ENCODE peak calls at places on chromosome 16, in six cellular contexts. F is AG09309, V is lower lobe of right lung, J is Calu3, S is neural progenitor cell, M is SK-N-SH. Z is an unnamed sample.
A peak's percentile ranks its signal among the peaks of the same experiment; 100 is the strongest.

GRCh38 chr16:82738699-82739098 is 111.9 kb downstream of the CDH13 start:
- DNase-seq in S (no peak), V (no peak), M (no peak), F (no peak), J (no peak), Z (no peak)

GRCh38 chr16:75014318-75014717 is 15.5 kb downstream of the ZNRF1 start:
- DNase-seq in V (no peak), F (no peak), J (no peak), M (no peak), S (no peak), Z (no peak)

GRCh38 chr16:88437367-88437964 is 15.6 kb upstream of the ZFPM1 start:
- DNase-seq in F (no peak), J (peak; percentile 87), M (peak; percentile 95), V (peak; percentile 69), S (peak; percentile 87), Z (peak; percentile 85)

GRCh38 chr16:71515026-71515425 is 11.2 kb upstream of the CHST4 start:
- DNase-seq in F (no peak), S (no peak), V (no peak), M (no peak), J (peak; percentile 93), Z (no peak)

GRCh38 chr16:82646504-82646903 is 19.7 kb downstream of the CDH13 start:
- DNase-seq in M (no peak), F (no peak), J (no peak), V (no peak), S (no peak), Z (no peak)

GRCh38 chr16:22353188-22353919 is 21.1 kb downstream of the CDR2 start:
- DNase-seq in F (peak; percentile 71), V (no peak), M (no peak), J (no peak), S (no peak), Z (no peak)

GRCh38 chr16:69131167-69131748 is 1.1 kb downstream of the CHTF8 start:
- DNase-seq in J (no peak), V (no peak), S (peak; percentile 67), M (peak; percentile 76), F (no peak), Z (no peak)

GRCh38 chr16:25065899-25066298 is 45.6 kb upstream of the LCMT1 start:
- DNase-seq in V (no peak), S (no peak), J (no peak), F (no peak), M (peak; percentile 28), Z (no peak)

GRCh38 chr16:88923926-88924833 is 52.8 kb downstream of the CBFA2T3 start:
- DNase-seq in S (peak; percentile 58), M (no peak), V (no peak), J (no peak), F (no peak), Z (no peak)

GRCh38 chr16:69328854-69329316 is 1.5 kb downstream of the PDF start:
- DNase-seq in V (no peak), M (no peak), J (no peak), S (no peak), F (peak; percentile 7), Z (no peak)

GRCh38 chr16:12611006-12611477 is 192.6 kb downstream of the CPPED1 start:
- DNase-seq in J (no peak), S (no peak), V (no peak), F (no peak), M (no peak), Z (no peak)

GRCh38 chr16:70429888-70430666 is 8.8 kb downstream of the ST3GAL2 start:
- DNase-seq in M (no peak), J (no peak), V (no peak), F (no peak), S (no peak), Z (no peak)

GRCh38 chr16:62041401-62041800 is 5.2 kb upstream of the CDH8 start:
- DNase-seq in S (peak; percentile 84), V (no peak), F (peak; percentile 3), J (peak; percentile 3), M (peak; percentile 43), Z (no peak)

GRCh38 chr16:62545039-62545438 is 508.8 kb upstream of the CDH8 start:
- DNase-seq in F (no peak), V (no peak), S (no peak), M (no peak), J (no peak), Z (no peak)

GRCh38 chr16:4538067-4538385 is 547 bp downstream of the CDIP1 start:
- DNase-seq in J (no peak), S (no peak), M (no peak), F (no peak), V (no peak), Z (no peak)

GRCh38 chr16:24850289-24850931 is 4.6 kb downstream of the SLC5A11 start:
- DNase-seq in S (no peak), F (no peak), M (no peak), J (peak; percentile 29), V (no peak), Z (no peak)

GRCh38 chr16:86566966-86567700 is 504 bp downstream of the FOXC2 start:
- DNase-seq in V (no peak), F (no peak), S (peak; percentile 82), M (no peak), J (peak; percentile 68), Z (no peak)

GRCh38 chr16:72990003-72990521 is 57.9 kb downstream of the ZFHX3 start:
- DNase-seq in F (peak; percentile 65), S (peak; percentile 45), V (no peak), M (no peak), J (peak; percentile 44), Z (no peak)

GRCh38 chr16:3908951-3909437 is 28.5 kb upstream of the CREBBP start:
- DNase-seq in F (no peak), V (peak; percentile 24), J (no peak), S (no peak), M (no peak), Z (no peak)

GRCh38 chr16:17359778-17360177 is 111.0 kb downstream of the XYLT1 start:
- DNase-seq in S (no peak), V (no peak), J (no peak), M (peak; percentile 29), F (peak; percentile 31), Z (no peak)

GRCh38 chr16:70594569-70594968 is 51.8 kb upstream of the IL34 start:
- DNase-seq in J (no peak), M (no peak), F (no peak), V (peak; percentile 76), S (no peak), Z (no peak)

GRCh38 chr16:28117168-28117565 is 53.7 kb upstream of the GSG1L start:
- DNase-seq in J (no peak), S (no peak), F (no peak), M (no peak), V (no peak), Z (no peak)

GRCh38 chr16:17657037-17657436 is 186.3 kb upstream of the XYLT1 start:
- DNase-seq in V (no peak), F (no peak), M (no peak), J (no peak), S (no peak), Z (no peak)

GRCh38 chr16:81625544-81626152 is 153.4 kb upstream of the PLCG2 start:
- DNase-seq in V (peak; percentile 64), S (no peak), F (no peak), M (no peak), J (peak; percentile 65), Z (no peak)

DNA sequence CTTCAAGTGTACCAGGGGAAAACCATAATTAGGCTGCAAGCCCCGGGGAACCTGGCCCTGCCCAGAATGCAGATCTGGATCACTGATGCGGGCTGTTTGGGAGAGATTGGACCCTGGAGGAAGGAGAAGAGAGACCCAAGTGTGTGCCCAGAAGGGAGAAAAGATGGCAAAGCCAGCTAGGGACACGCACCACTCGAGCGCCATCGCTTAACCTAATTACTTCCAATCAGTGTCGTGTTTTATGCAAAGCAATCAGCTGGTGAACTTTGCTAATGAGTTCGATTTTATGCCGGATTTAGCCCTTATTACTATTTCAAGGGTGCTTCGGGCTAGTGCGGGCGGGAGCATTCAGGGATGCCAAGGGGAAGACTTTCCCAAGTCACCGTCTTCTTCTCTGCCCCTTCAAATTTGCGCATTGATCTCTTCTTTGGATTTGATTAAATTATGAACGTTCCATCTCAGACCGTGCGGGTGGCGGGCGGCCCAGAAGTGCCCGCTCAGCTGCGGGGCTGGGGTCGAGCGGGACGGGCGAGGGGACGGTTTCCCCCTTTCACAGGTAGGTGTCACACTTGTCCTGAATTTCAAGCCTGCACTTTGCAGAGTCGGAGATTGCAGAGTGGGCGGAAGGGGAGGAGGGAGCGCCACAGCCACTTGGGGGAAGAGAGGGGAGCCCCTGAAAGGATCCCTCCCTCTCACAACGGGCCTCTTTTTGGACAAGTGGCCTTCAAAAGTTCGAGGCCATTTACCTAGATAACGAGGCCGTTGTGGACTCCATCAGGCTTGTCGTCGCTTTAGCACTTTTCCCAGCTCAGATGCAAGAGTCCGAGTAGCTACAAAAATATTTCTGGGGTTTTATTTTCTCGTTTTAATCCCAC is 4.1 kb downstream of the IRX5 start:
- DNase-seq in S (peak; percentile 86), F (peak; percentile 24), J (no peak), V (peak; percentile 63), M (peak; percentile 48), Z (peak; percentile 73)
- TF ChIP-seq CTCF in S (peak; percentile 71), F (peak; percentile 52), J (no peak), V (no peak), M (no peak), Z (peak; percentile 65)

GRCh38 chr16:2090819-2091721 is 43.3 kb downstream of the TSC2 start:
- DNase-seq in S (peak; percentile 96), F (no peak), V (peak; percentile 87), M (peak; percentile 75), J (peak; percentile 82), Z (peak; percentile 93)
- TF ChIP-seq CTCF in S (peak; percentile 52), F (no peak), V (peak; percentile 42), M (no peak), J (no peak), Z (no peak)

DNA sequence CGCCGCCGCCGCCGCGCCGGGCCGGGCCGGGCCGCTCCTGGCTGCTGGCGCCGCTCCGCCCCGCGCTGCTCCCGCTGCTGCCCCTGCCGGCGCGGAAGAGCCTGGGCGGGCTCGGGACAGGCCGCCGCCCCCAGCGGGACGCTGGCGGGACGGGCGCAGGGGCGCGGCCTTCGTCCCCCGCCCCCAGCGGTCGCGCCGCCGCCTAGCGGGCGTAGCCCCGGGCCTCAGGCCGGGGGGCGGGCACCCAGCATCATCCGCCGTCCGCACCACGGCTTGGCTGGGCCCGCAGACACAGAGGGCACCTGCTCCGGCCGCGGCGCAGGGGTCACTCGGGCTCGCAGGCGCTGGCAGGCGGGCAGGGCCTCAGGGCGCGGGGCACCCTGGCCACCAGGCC is at the start of gene AMFR:
- DNase-seq in V (peak; percentile 78), F (peak; percentile 25), J (peak; percentile 88), M (peak; percentile 95), S (peak; percentile 95), Z (peak; percentile 72)
- TF ChIP-seq CTCF in V (peak; percentile 41), F (no peak), J (peak; percentile 66), M (peak; percentile 19), S (peak; percentile 45), Z (peak; percentile 67)

DNA sequence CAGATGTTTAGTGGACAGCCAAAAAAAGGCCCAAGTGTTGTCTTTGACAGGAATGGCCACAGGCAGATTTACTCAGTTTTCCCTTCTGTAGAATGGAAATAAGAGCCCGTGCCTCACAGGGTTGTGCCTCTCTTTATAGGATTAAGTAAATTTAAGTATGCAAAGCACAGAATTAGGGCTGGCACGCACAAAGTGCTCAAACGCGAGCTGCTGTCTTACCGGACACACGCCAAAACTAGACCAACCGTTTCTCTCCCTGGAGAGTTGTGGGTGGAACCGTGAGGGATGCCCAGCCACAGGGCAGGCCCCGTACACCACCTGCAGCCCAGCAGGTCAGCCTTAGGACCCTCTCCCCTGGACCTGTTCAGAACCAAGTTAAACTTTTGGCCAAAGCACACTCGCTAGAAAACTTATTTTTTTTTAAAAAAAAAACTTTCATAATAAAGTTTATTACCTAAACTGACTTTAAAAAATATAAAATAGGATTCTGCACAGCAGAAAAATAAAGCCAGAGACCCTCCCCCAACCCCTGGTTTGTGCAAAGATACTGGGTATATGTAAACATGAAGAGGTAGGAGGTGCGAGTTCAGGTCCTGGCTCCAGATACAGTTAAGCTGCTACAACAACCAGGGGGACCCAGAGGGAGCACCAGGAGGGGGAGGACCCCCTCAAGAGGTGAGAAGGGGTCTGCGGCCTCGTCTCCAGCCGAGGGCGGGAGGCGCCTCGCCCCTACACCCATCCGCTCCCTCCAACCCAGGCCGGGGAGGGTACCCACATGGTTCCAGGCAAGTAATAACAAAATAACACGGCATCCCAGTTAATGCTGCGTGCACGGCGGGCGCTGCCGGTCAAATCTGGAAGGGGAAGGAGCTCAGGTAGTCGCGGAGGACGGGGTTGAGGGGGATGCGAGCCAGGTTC is 1.8 kb downstream of the SOCS1 start:
- DNase-seq in F (no peak), S (no peak), M (no peak), J (no peak), V (no peak), Z (no peak)
- TF ChIP-seq CTCF in F (no peak), S (no peak), M (no peak), J (no peak), V (no peak), Z (no peak)

Z was measured in type B pancreatic cell.